ENCODE peak calls at places on chromosomes 1 and 21, in nine cellular contexts. Z, C, Q, A, V, N, K, D and F are unnamed samples.

GRCh38 chr1:24322636-24323177 is 3.5 kb downstream of the GRHL3 start:
- DNase-seq in Z (peak), K (no peak), A (no peak), N (no peak), V (no peak), D (no peak), C (no peak), Q (no peak), F (no peak)

GRCh38 chr1:229225331-229225782 is 45.6 kb upstream of the RAB4A start:
- DNase-seq in N (peak), K (no peak), Q (no peak), V (peak), A (peak), Z (no peak), D (peak), C (no peak), F (no peak)

GRCh38 chr1:180842890-180843289 is 69.8 kb upstream of the KIAA1614 start:
- DNase-seq in N (no peak), K (no peak), V (no peak), Q (no peak), C (no peak), D (no peak), Z (no peak), A (no peak), F (no peak)

GRCh38 chr1:176325664-176326063 is 118.6 kb upstream of the COP1 start:
- DNase-seq in C (no peak), D (no peak), V (no peak), Z (no peak), K (no peak), Q (no peak), N (no peak), A (no peak), F (no peak)

GRCh38 chr1:244614113-244614836 is 38.7 kb upstream of the DESI2 start:
- DNase-seq in Z (peak), K (no peak), D (no peak), N (no peak), C (no peak), A (no peak), Q (no peak), V (no peak), F (no peak)

GRCh38 chr1:234579967-234580366 is 30.0 kb downstream of the IRF2BP2 start:
- DNase-seq in K (no peak), Z (no peak), C (peak), N (no peak), Q (no peak), D (no peak), A (no peak), V (no peak), F (no peak)

GRCh38 chr21:25329227-25329626 is 278.1 kb downstream of the MRPL39 start:
- DNase-seq in K (no peak), N (no peak), Z (peak), C (peak), D (peak), V (no peak), A (no peak), Q (no peak), F (no peak)

GRCh38 chr1:185453496-185454192 is 136.6 kb upstream of the IVNS1ABP start:
- DNase-seq in V (no peak), Q (no peak), C (no peak), Z (peak), D (peak), A (no peak), N (no peak), K (no peak), F (no peak)

GRCh38 chr1:13228343-13228781 is 2.4 kb upstream of the PRAMEF18 start:
- DNase-seq in C (no peak), A (peak), Z (no peak), N (peak), D (peak), Q (no peak), V (peak), K (peak), F (peak)

GRCh38 chr1:25468037-25468436 is 37.3 kb downstream of the MACO1 start:
- DNase-seq in N (no peak), C (no peak), V (no peak), D (no peak), Q (no peak), K (no peak), A (no peak), Z (peak), F (no peak)

GRCh38 chr1:73673980-73674379 is 524.0 kb downstream of the LRRIQ3 start:
- DNase-seq in A (no peak), D (no peak), N (no peak), Z (no peak), V (peak), Q (no peak), C (no peak), K (no peak), F (no peak)

GRCh38 chr1:205492201-205492667 is 12.2 kb upstream of the CDK18 start:
- DNase-seq in A (no peak), V (peak), Q (no peak), D (no peak), C (no peak), K (no peak), Z (no peak), N (no peak), F (no peak)

GRCh38 chr1:240020871-240021270 is 70.8 kb upstream of the FMN2 start:
- DNase-seq in V (no peak), N (no peak), K (no peak), D (no peak), C (no peak), Z (no peak), A (no peak), Q (no peak), F (no peak)

GRCh38 chr1:67983867-67984266 is 66.6 kb downstream of the DIRAS3 start:
- DNase-seq in D (peak), V (no peak), C (peak), Q (no peak), A (no peak), Z (no peak), K (no peak), N (no peak), F (no peak)

GRCh38 chr21:45874716-45875415 is 106.7 kb upstream of the COL6A1 start:
- DNase-seq in C (peak), Q (no peak), D (peak), K (no peak), V (no peak), N (peak), Z (peak), A (peak), F (no peak)

GRCh38 chr1:155976062-155976912 is 2.1 kb downstream of the ARHGEF2 start:
- DNase-seq in N (peak), D (peak), C (peak), A (peak), Z (peak), V (peak), Q (no peak), K (peak), F (no peak)

GRCh38 chr1:226403522-226404034 is 4.3 kb downstream of the PARP1 start:
- DNase-seq in Z (peak), D (peak), V (no peak), Q (no peak), A (no peak), C (peak), K (no peak), N (peak), F (no peak)

GRCh38 chr1:156060937-156061636 is at the start of gene RAB25:
- DNase-seq in V (peak), K (no peak), Z (no peak), D (no peak), C (no peak), A (peak), Q (no peak), N (peak), F (peak)

GRCh38 chr1:156063997-156064285 is 3.0 kb downstream of the RAB25 start:
- DNase-seq in Z (no peak), Q (no peak), A (no peak), N (no peak), C (no peak), D (peak), K (no peak), V (no peak), F (no peak)

GRCh38 chr1:192342842-192343241 is 26.1 kb downstream of the RGS21 start:
- DNase-seq in C (no peak), K (no peak), A (no peak), V (no peak), Z (no peak), N (no peak), Q (no peak), D (no peak), F (no peak)

GRCh38 chr1:56709269-56709880 is 64.3 kb downstream of the PRKAA2 start:
- DNase-seq in N (no peak), Q (no peak), C (peak), A (no peak), D (peak), Z (peak), V (peak), K (peak), F (no peak)

GRCh38 chr1:245512181-245512888 is 357.6 kb downstream of the KIF26B start:
- DNase-seq in V (peak), K (no peak), A (no peak), N (no peak), C (no peak), Z (no peak), D (peak), Q (no peak), F (no peak)

GRCh38 chr1:239999170-239999569 is 92.5 kb upstream of the FMN2 start:
- DNase-seq in N (no peak), V (no peak), Q (no peak), A (no peak), C (no peak), D (no peak), K (no peak), Z (no peak), F (no peak)

GRCh38 chr1:175481126-175482071 is 262.0 kb downstream of the TNR start:
- DNase-seq in N (peak), C (no peak), K (no peak), A (no peak), V (no peak), Z (peak), D (peak), Q (no peak), F (no peak)

GRCh38 chr1:205477121-205477758 is 21.4 kb upstream of the BLACAT1 start:
- DNase-seq in Q (no peak), D (no peak), N (no peak), Z (no peak), A (no peak), K (no peak), C (no peak), V (no peak), F (no peak)

GRCh38 chr1:196148367-196148970 is 459.8 kb downstream of the KCNT2 start:
- DNase-seq in V (peak), N (no peak), A (no peak), D (no peak), C (peak), Q (no peak), Z (peak), K (no peak), F (no peak)

GRCh38 chr1:37682334-37682987 is 9.9 kb upstream of the CDCA8 start:
- DNase-seq in Q (peak), Z (peak), V (peak), D (peak), N (peak), C (peak), K (peak), A (peak), F (peak)

GRCh38 chr1:159817276-159818041 is 9.2 kb upstream of the SLAMF8 start:
- DNase-seq in Q (no peak), Z (no peak), K (no peak), A (no peak), N (no peak), D (peak), V (no peak), C (peak), F (no peak)

GRCh38 chr1:205284420-205285144 is 37.0 kb downstream of the NUAK2 start:
- DNase-seq in A (peak), D (peak), C (peak), K (peak), Z (peak), Q (peak), V (peak), N (peak), F (no peak)